ENCODE peak calls at places on chromosome 21, in six cellular contexts. One of them, this sample, is unnamed. For H3K79me2, the result is how much of the 10 kb centered on the place peaks cover.

GRCh38 chr21:44694776-44695175 is 2.2 kb upstream of the KRTAP10-12 start:
- DNase-seq in GM23338: no peak
- DNase-seq in GM23248: no peak
- DNase-seq in neural progenitor cell: no peak
- DNase-seq in hepatocyte: no peak
- DNase-seq in HCT116: no peak
- DNase-seq in this sample: no peak

GRCh38 chr21:45699251-45699942 is 55.9 kb downstream of the PCBP3 start:
- DNase-seq in GM23338: no peak
- DNase-seq in GM23248: no peak
- DNase-seq in neural progenitor cell: no peak
- DNase-seq in hepatocyte: no peak
- DNase-seq in HCT116: no peak
- DNase-seq in this sample: no peak

GRCh38 chr21:26798856-26799751 is 46.1 kb downstream of the ADAMTS1 start:
- DNase-seq in GM23338: no peak
- DNase-seq in GM23248: no peak
- DNase-seq in neural progenitor cell: no peak
- DNase-seq in hepatocyte: peak
- DNase-seq in HCT116: no peak
- DNase-seq in this sample: peak

GRCh38 chr21:15199940-15200339 is 135.1 kb upstream of the NRIP1 start:
- DNase-seq in GM23338: no peak
- DNase-seq in GM23248: no peak
- DNase-seq in neural progenitor cell: no peak
- DNase-seq in hepatocyte: no peak
- DNase-seq in HCT116: no peak
- DNase-seq in this sample: no peak

GRCh38 chr21:45406801-45407628 is 2.0 kb downstream of the COL18A1 start:
- DNase-seq in GM23338: peak
- DNase-seq in GM23248: peak
- DNase-seq in neural progenitor cell: peak
- DNase-seq in hepatocyte: no peak
- DNase-seq in HCT116: no peak
- DNase-seq in this sample: no peak

GRCh38 chr21:40049031-40049958 is 182.1 kb downstream of the PCP4 start:
- DNase-seq in GM23338: no peak
- DNase-seq in GM23248: no peak
- DNase-seq in neural progenitor cell: no peak
- DNase-seq in hepatocyte: peak
- DNase-seq in HCT116: no peak
- DNase-seq in this sample: no peak

GRCh38 chr21:32423320-32423719 is 10.8 kb downstream of the EVA1C start:
- DNase-seq in GM23338: no peak
- DNase-seq in GM23248: peak
- DNase-seq in neural progenitor cell: no peak
- DNase-seq in hepatocyte: no peak
- DNase-seq in HCT116: no peak
- DNase-seq in this sample: peak

GRCh38 chr21:45629046-45629981 is 14.2 kb upstream of the PCBP3 start:
- DNase-seq in GM23338: no peak
- DNase-seq in GM23248: no peak
- DNase-seq in neural progenitor cell: no peak
- DNase-seq in hepatocyte: no peak
- DNase-seq in HCT116: no peak
- DNase-seq in this sample: no peak

GRCh38 chr21:32412998-32413504 is 545 bp downstream of the EVA1C start:
- DNase-seq in GM23338: peak
- DNase-seq in GM23248: no peak
- DNase-seq in neural progenitor cell: no peak
- DNase-seq in hepatocyte: no peak
- DNase-seq in HCT116: no peak
- DNase-seq in this sample: peak

GRCh38 chr21:44259082-44259705 is 2.5 kb downstream of the DNMT3L start:
- DNase-seq in GM23338: no peak
- DNase-seq in GM23248: no peak
- DNase-seq in neural progenitor cell: no peak
- DNase-seq in hepatocyte: no peak
- DNase-seq in HCT116: no peak
- DNase-seq in this sample: no peak

GRCh38 chr21:38524168-38525153 is 26.2 kb upstream of the ERG start:
- DNase-seq in GM23338: no peak
- DNase-seq in GM23248: no peak
- DNase-seq in neural progenitor cell: no peak
- DNase-seq in hepatocyte: no peak
- DNase-seq in HCT116: no peak
- DNase-seq in this sample: no peak

GRCh38 chr21:25573409-25574206 is 33.7 kb downstream of the MRPL39 start:
- DNase-seq in GM23338: no peak
- DNase-seq in GM23248: peak
- DNase-seq in neural progenitor cell: no peak
- DNase-seq in hepatocyte: peak
- DNase-seq in HCT116: peak
- DNase-seq in this sample: peak

GRCh38 chr21:19228241-19228640 is 824.7 kb upstream of the TMPRSS15 start:
- DNase-seq in GM23338: no peak
- DNase-seq in GM23248: no peak
- DNase-seq in neural progenitor cell: no peak
- DNase-seq in hepatocyte: no peak
- DNase-seq in HCT116: no peak
- DNase-seq in this sample: no peak

GRCh38 chr21:45266518-45267389 is 20.9 kb downstream of the POFUT2 start:
- DNase-seq in GM23338: no peak
- DNase-seq in GM23248: no peak
- DNase-seq in neural progenitor cell: no peak
- DNase-seq in hepatocyte: no peak
- DNase-seq in HCT116: no peak
- DNase-seq in this sample: no peak

GRCh38 chr21:44935533-44935927 is 4.3 kb upstream of the SLX9 start:
- DNase-seq in GM23338: no peak
- DNase-seq in GM23248: no peak
- DNase-seq in neural progenitor cell: no peak
- DNase-seq in hepatocyte: no peak
- DNase-seq in HCT116: no peak
- DNase-seq in this sample: no peak

GRCh38 chr21:44530903-44531605 is 8.9 kb downstream of the KRTAP10-1 start:
- DNase-seq in GM23338: no peak
- DNase-seq in GM23248: no peak
- DNase-seq in neural progenitor cell: no peak
- DNase-seq in hepatocyte: no peak
- DNase-seq in HCT116: no peak
- DNase-seq in this sample: no peak

GRCh38 chr21:29875873-29876272 is 63.9 kb downstream of the GRIK1 start:
- DNase-seq in GM23338: no peak
- DNase-seq in GM23248: no peak
- DNase-seq in neural progenitor cell: no peak
- DNase-seq in hepatocyte: no peak
- DNase-seq in HCT116: no peak
- DNase-seq in this sample: no peak

GRCh38 chr21:28391938-28392337 is 600.7 kb downstream of the LTN1 start:
- DNase-seq in GM23338: no peak
- DNase-seq in GM23248: no peak
- DNase-seq in neural progenitor cell: no peak
- DNase-seq in hepatocyte: no peak
- DNase-seq in HCT116: no peak
- DNase-seq in this sample: peak
- TF ChIP-seq EZH2phosphoT487 in GM23338: no peak
- TF ChIP-seq EZH2phosphoT487 in GM23248: no peak
- TF ChIP-seq EZH2phosphoT487 in neural progenitor cell: no peak
- TF ChIP-seq EZH2phosphoT487 in hepatocyte: no peak
- TF ChIP-seq EZH2phosphoT487 in HCT116: no peak
- TF ChIP-seq EZH2phosphoT487 in this sample: no peak

GRCh38 chr21:34965200-34966174 is 83.6 kb downstream of the RUNX1 start:
- DNase-seq in GM23338: no peak
- DNase-seq in GM23248: peak
- DNase-seq in neural progenitor cell: no peak
- DNase-seq in hepatocyte: no peak
- DNase-seq in HCT116: no peak
- DNase-seq in this sample: peak
- H3K79me2 ChIP-seq in GM23338: under half
- H3K79me2 ChIP-seq in GM23248: under half
- H3K79me2 ChIP-seq in neural progenitor cell: under half
- H3K79me2 ChIP-seq in hepatocyte: under half
- H3K79me2 ChIP-seq in HCT116: under half
- H3K79me2 ChIP-seq in this sample: under half

DNA sequence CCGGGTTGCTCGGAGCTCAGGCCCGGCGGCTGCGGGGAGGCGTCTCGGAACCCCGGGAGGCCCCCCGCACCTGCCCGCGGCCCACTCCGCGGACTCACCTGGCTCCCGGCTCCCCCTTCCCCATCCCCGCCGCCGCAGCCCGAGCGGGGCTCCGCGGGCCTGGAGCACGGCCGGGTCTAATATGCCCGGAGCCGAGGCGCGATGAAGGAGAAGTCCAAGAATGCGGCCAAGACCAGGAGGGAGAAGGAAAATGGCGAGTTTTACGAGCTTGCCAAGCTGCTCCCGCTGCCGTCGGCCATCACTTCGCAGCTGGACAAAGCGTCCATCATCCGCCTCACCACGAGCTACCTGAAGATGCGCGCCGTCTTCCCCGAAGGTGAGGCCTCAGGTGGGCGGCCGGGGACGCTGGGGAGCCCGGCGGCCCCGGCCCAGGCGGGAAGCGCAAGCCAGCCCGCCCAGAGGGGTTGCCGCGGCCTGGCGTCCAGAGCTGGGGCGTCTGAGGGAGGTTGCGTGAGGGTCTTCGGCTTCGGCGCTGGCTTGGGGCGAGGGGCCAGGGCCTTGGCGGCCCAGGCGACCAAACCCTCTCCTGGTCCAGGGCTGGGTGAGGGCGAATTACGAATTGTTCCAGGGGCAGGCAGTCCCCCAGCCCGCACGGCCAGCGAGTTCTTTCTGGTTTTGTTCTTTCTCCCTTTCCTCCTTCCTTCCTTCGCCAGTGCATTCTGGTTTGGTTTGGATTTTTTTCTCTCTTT is 805 bp downstream of the SIM2 start:
- DNase-seq in GM23338: peak
- DNase-seq in GM23248: peak
- DNase-seq in neural progenitor cell: peak
- DNase-seq in hepatocyte: no peak
- DNase-seq in HCT116: no peak
- DNase-seq in this sample: peak
- TF ChIP-seq EZH2 in GM23338: peak
- TF ChIP-seq EZH2 in GM23248: no peak
- TF ChIP-seq EZH2 in neural progenitor cell: peak
- TF ChIP-seq EZH2 in hepatocyte: no peak
- TF ChIP-seq EZH2 in HCT116: no peak
- TF ChIP-seq EZH2 in this sample: no peak

DNA sequence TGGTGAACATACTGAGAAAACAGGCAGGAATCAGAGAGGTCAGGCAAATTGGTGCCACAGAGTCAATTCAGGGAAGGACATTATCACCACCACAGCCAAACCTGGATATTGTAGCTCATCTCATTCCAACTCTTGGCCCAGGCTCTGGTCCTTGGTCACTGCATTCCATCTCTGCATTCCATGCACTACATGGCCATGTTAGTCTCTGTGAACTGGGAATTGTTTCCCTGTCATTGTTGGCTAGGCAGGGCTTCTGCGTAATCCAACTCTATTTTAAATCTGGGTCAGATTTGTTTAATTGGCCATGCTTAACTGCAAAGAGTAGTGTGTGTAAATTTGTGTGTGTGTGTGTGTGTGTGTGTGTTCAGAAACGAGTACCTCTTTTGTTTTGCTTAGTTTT is 837.6 kb upstream of the ADAMTS5 start:
- DNase-seq in GM23338: peak
- DNase-seq in GM23248: peak
- DNase-seq in neural progenitor cell: peak
- DNase-seq in hepatocyte: no peak
- DNase-seq in HCT116: no peak
- DNase-seq in this sample: no peak
- TF ChIP-seq EZH2phosphoT487 in GM23338: no peak
- TF ChIP-seq EZH2phosphoT487 in GM23248: no peak
- TF ChIP-seq EZH2phosphoT487 in neural progenitor cell: no peak
- TF ChIP-seq EZH2phosphoT487 in hepatocyte: no peak
- TF ChIP-seq EZH2phosphoT487 in HCT116: no peak
- TF ChIP-seq EZH2phosphoT487 in this sample: no peak

DNA sequence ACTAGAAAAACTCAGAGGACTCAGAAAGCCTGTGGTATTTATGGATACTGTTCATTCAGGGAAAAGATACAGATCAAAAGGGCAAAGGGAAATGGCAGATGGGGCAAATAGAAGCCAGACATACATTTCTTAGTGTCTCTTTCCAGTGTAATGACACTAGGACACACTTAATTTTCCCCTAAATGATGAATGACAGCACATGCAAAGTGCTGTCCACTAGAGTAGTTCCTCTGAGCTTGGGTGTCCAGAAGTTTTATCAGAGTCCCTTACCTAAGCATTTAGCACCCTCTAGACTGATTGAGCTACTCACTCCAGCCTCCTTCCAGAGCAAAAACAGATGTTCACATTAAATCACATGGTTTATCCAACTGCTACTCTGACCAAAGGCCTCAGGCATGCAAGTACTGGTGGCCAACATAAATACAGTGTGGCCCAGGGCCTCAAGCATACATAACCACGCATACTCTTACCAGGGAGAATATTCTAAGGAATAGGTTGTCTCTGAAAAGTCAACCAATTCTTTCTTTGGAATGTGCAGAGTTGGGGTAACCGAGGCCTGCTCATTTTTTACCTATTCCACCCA is 166.9 kb downstream of the NCAM2 start:
- DNase-seq in GM23338: no peak
- DNase-seq in GM23248: peak
- DNase-seq in neural progenitor cell: no peak
- DNase-seq in hepatocyte: no peak
- DNase-seq in HCT116: no peak
- DNase-seq in this sample: no peak
- H3K79me2 ChIP-seq in GM23338: under half
- H3K79me2 ChIP-seq in GM23248: under half
- H3K79me2 ChIP-seq in neural progenitor cell: under half
- H3K79me2 ChIP-seq in hepatocyte: under half
- H3K79me2 ChIP-seq in HCT116: under half
- H3K79me2 ChIP-seq in this sample: under half

GRCh38 chr21:42807938-42808613 is 71.3 kb downstream of the WDR4 start:
- DNase-seq in GM23338: no peak
- DNase-seq in GM23248: no peak
- DNase-seq in neural progenitor cell: no peak
- DNase-seq in hepatocyte: no peak
- DNase-seq in HCT116: no peak
- DNase-seq in this sample: no peak
- TF ChIP-seq EZH2 in GM23338: no peak
- TF ChIP-seq EZH2 in GM23248: no peak
- TF ChIP-seq EZH2 in neural progenitor cell: no peak
- TF ChIP-seq EZH2 in hepatocyte: no peak
- TF ChIP-seq EZH2 in HCT116: no peak
- TF ChIP-seq EZH2 in this sample: no peak

GRCh38 chr21:41973427-41973831 is 19.6 kb upstream of the C2CD2 start:
- DNase-seq in GM23338: no peak
- DNase-seq in GM23248: no peak
- DNase-seq in neural progenitor cell: no peak
- DNase-seq in hepatocyte: no peak
- DNase-seq in HCT116: no peak
- DNase-seq in this sample: peak
- TF ChIP-seq EZH2phosphoT487 in GM23338: no peak
- TF ChIP-seq EZH2phosphoT487 in GM23248: no peak
- TF ChIP-seq EZH2phosphoT487 in neural progenitor cell: no peak
- TF ChIP-seq EZH2phosphoT487 in hepatocyte: no peak
- TF ChIP-seq EZH2phosphoT487 in HCT116: no peak
- TF ChIP-seq EZH2phosphoT487 in this sample: no peak

GRCh38 chr21:41215856-41216408 is 48.0 kb downstream of the BACE2 start:
- DNase-seq in GM23338: no peak
- DNase-seq in GM23248: no peak
- DNase-seq in neural progenitor cell: no peak
- DNase-seq in hepatocyte: no peak
- DNase-seq in HCT116: no peak
- DNase-seq in this sample: no peak
- H3K79me2 ChIP-seq in GM23338: under half
- H3K79me2 ChIP-seq in GM23248: under half
- H3K79me2 ChIP-seq in neural progenitor cell: under half
- H3K79me2 ChIP-seq in hepatocyte: under half
- H3K79me2 ChIP-seq in HCT116: under half
- H3K79me2 ChIP-seq in this sample: under half

This sample was measured in PC-3.